ENCODE peak calls at places on chromosomes 1 and 21, in nine cellular contexts. T, M, B, O, D, U, K, R and C are unnamed samples.

GRCh38 chr21:45054927-45055612 is 19.3 kb upstream of the ADARB1 start:
- DNase-seq in B (peak; percentile 42), D (no peak), O (no peak), M (no peak), T (no peak), R (peak; percentile 74), U (no peak), K (no peak), C (no peak)

GRCh38 chr21:40204956-40205355 is 337.7 kb downstream of the PCP4 start:
- DNase-seq in U (no peak), O (no peak), D (no peak), T (no peak), R (no peak), M (no peak), K (no peak), B (no peak), C (no peak)

GRCh38 chr1:59389847-59390246 is 93.0 kb downstream of the FGGY start:
- DNase-seq in O (no peak), R (no peak), U (no peak), D (no peak), T (no peak), K (no peak), B (no peak), M (no peak), C (no peak)

GRCh38 chr1:208183977-208184901 is 59.9 kb downstream of the PLXNA2 start:
- DNase-seq in B (peak; percentile 84), O (no peak), M (peak; percentile 70), D (peak; percentile 63), U (no peak), R (peak; percentile 83), T (peak; percentile 18), K (no peak), C (no peak)

GRCh38 chr1:100731758-100732157 is 12.2 kb downstream of the VCAM1 start:
- DNase-seq in R (no peak), O (no peak), T (no peak), M (no peak), B (no peak), U (no peak), K (no peak), D (no peak), C (no peak)

GRCh38 chr1:219317762-219318353 is 144.2 kb downstream of the LYPLAL1 start:
- DNase-seq in D (no peak), K (peak; percentile 19), U (no peak), B (no peak), M (no peak), O (no peak), R (no peak), T (no peak), C (no peak)

GRCh38 chr1:178188306-178188705 is 94.4 kb downstream of the RASAL2 start:
- DNase-seq in D (no peak), T (no peak), O (no peak), R (no peak), U (no peak), K (no peak), M (no peak), B (no peak), C (no peak)

GRCh38 chr1:152188673-152189591 is 29.9 kb upstream of the RPTN start:
- DNase-seq in B (peak; percentile 90), U (peak; percentile 64), M (peak; percentile 54), K (peak; percentile 64), R (peak; percentile 78), D (no peak), T (no peak), O (no peak), C (no peak)

GRCh38 chr1:178310685-178311105 is 186.1 kb downstream of the CLEC20A start:
- DNase-seq in B (no peak), D (no peak), T (peak; percentile 64), K (peak; percentile 84), M (no peak), R (no peak), O (peak; percentile 66), U (peak; percentile 24), C (no peak)

GRCh38 chr1:156448134-156448967 is 52.2 kb downstream of the MEF2D start:
- DNase-seq in D (no peak), T (no peak), R (peak; percentile 41), O (no peak), M (no peak), B (no peak), U (no peak), K (no peak), C (no peak)

GRCh38 chr1:115166531-115167091 is 77.3 kb upstream of the TSPAN2 start:
- DNase-seq in T (no peak), U (no peak), M (no peak), K (peak; percentile 95), R (no peak), D (no peak), B (no peak), O (no peak), C (peak; percentile 14)

GRCh38 chr1:51648180-51649109 is 31.6 kb downstream of the OSBPL9 start:
- DNase-seq in T (no peak), D (no peak), O (no peak), U (no peak), B (peak; percentile 76), M (peak; percentile 57), K (peak; percentile 74), R (no peak), C (peak; percentile 64)

GRCh38 chr21:38341546-38342012 is 84.8 kb downstream of the KCNJ15 start:
- DNase-seq in M (no peak), R (peak; percentile 97), U (no peak), K (no peak), B (no peak), D (no peak), O (no peak), T (no peak), C (no peak)

GRCh38 chr1:145985502-145986439 is 10.6 kb downstream of the TXNIP start:
- DNase-seq in M (peak; percentile 77), T (peak; percentile 33), D (peak; percentile 51), B (peak; percentile 62), K (peak; percentile 42), O (no peak), U (no peak), R (peak; percentile 68), C (no peak)

GRCh38 chr1:154975409-154976205 is 1.1 kb downstream of the CKS1B start:
- DNase-seq in R (peak; percentile 80), B (peak; percentile 88), M (peak; percentile 76), K (no peak), O (no peak), D (peak; percentile 69), T (no peak), U (peak; percentile 38), C (no peak)

GRCh38 chr1:160739098-160739511 is at the start of gene SLAMF7:
- DNase-seq in U (no peak), T (no peak), M (no peak), B (peak; percentile 70), R (no peak), D (peak; percentile 29), K (no peak), O (no peak), C (no peak)
- H3K4me3 ChIP-seq in U (peak within 1 kb of the TSS; percentile 40), T (no peak within 1 kb of the TSS), M (no peak within 1 kb of the TSS), B (no peak within 1 kb of the TSS), R (no peak within 1 kb of the TSS), D (no peak within 1 kb of the TSS), K (no peak within 1 kb of the TSS), O (no peak within 1 kb of the TSS), C (no peak within 1 kb of the TSS)

DNA sequence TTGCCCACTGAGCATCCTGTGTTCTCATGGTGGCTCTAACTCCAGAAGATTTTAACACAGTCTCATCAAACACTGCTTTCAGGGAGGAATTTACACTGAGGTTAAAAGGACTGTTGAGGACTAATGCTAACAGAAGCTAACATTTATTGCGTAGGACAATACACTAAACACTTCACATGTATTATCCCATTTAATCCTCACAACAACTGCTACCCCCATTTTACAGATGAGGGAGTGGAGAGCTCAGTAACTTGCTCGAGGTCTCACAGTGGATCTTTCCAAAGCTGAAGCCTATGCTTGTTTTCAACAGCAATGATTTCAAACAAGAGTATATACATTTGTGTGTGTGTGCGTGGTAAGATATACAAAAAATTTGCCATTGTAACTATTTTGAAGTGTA is 13.9 kb downstream of the ATF3 start:
- DNase-seq in O (no peak), T (no peak), B (no peak), K (no peak), R (no peak), D (no peak), M (no peak), U (no peak), C (no peak)
- H3K4me3 ChIP-seq in O (no peak overlapping the region), T (no peak overlapping the region), B (no peak overlapping the region), K (no peak overlapping the region), R (no peak overlapping the region), D (no peak overlapping the region), M (no peak overlapping the region), U (no peak overlapping the region), C (no peak overlapping the region)

DNA sequence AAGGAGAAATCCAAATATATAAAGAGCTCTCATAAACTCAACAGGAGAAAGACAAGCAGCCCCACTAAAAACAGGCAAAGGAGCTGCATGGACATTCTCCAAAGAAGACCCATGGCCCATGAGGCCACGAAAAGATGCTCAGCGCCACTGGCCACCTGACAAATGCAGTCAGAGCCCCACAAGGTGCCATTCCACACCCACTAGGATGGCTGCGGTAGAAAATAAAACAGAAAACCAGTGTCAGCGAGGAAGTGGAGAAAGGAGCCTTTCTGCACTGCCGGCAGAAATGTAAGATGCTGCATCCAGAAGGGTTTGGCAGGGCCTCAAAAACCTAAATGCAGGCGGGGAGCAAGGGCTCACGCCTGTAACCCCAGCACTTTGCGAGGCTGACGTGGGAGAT is 4.4 kb downstream of the WNT9A start:
- DNase-seq in U (no peak), R (no peak), T (no peak), B (peak; percentile 23), M (no peak), O (no peak), D (no peak), K (no peak), C (no peak)
- H3K4me3 ChIP-seq in U (no peak overlapping the region), R (no peak overlapping the region), T (no peak overlapping the region), B (no peak overlapping the region), M (no peak overlapping the region), O (no peak overlapping the region), D (no peak overlapping the region), K (no peak overlapping the region), C (peak overlapping the region; percentile 67)

DNA sequence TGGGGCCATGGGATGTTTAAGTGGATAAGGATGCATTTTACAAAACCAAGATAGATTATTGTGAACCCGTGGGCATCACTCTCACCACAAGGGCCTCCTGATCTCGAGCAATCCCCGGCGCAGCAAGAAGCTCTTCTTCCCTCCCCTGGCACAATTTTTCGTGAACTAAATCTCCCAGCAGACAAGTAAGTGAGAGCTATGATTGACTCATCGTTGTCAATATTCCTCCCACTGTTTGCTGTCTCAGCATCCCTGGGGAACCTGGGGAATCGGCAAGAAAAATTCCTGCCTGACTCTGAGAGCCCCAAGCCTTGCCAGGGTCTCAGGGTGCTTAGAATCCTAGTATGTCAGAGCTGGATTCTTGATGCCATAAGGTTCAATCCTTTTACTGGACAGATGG is 209.0 kb downstream of the PTPRU start:
- DNase-seq in D (no peak), M (no peak), O (no peak), B (no peak), U (no peak), R (no peak), T (no peak), K (no peak), C (no peak)
- H3K4me3 ChIP-seq in D (no peak overlapping the region), M (no peak overlapping the region), O (no peak overlapping the region), B (no peak overlapping the region), U (no peak overlapping the region), R (no peak overlapping the region), T (no peak overlapping the region), K (no peak overlapping the region), C (no peak overlapping the region)

DNA sequence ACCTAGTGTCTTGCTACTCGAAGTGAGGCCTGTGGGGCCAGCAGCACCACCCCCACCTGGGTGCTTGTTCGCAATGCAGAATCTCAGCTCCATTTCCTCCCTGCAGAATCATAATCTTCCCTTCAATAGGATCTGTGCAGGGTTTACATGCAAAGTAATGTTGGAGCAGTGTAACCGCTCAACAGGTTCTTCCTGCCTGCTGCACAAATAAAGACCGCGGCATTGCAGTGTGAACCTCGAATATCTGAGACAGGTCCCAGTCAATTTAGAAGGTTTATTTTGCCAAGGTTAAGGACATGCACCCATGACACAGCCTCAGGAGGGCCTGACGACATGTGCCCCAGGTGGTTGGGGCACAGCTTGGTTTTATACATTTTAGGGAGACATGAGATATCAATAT is 119.2 kb downstream of the TLR5 start:
- DNase-seq in T (no peak), K (no peak), B (no peak), O (no peak), M (no peak), U (no peak), R (no peak), D (no peak), C (no peak)
- H3K4me3 ChIP-seq in T (no peak overlapping the region), K (no peak overlapping the region), B (no peak overlapping the region), O (no peak overlapping the region), M (no peak overlapping the region), U (no peak overlapping the region), R (no peak overlapping the region), D (no peak overlapping the region), C (no peak overlapping the region)